ENCODE peak calls at places on chromosome 3, in five cellular contexts. G is SK-N-SH, R is mucosa of descending colon, U is tibial artery, H is OCI-LY7. T is an unnamed sample. For H3K4me1, the result is how much of the 10 kb centered on the place peaks cover.

GRCh38 chr3:129504471-129505100 is 23.9 kb upstream of the RHO start:
- DNase-seq in G (no peak), R (no peak), U (no peak), H (no peak), T (no peak)

GRCh38 chr3:139533781-139534443 is 5.6 kb downstream of the RBP1 start:
- DNase-seq in G (peak), R (no peak), U (no peak), H (no peak), T (peak)

GRCh38 chr3:51874889-51875288 is 512 bp downstream of the IQCF5 start:
- DNase-seq in G (no peak), R (no peak), U (no peak), H (no peak), T (no peak)

GRCh38 chr3:16134173-16134928 is 40.1 kb upstream of the GALNT15 start:
- DNase-seq in G (no peak), R (no peak), U (no peak), H (no peak), T (no peak)

GRCh38 chr3:177554900-177555759 is 357.8 kb upstream of the TBL1XR1 start:
- DNase-seq in G (no peak), R (no peak), U (no peak), H (no peak), T (no peak)

GRCh38 chr3:134392336-134392983 is 18.2 kb upstream of the AMOTL2 start:
- DNase-seq in G (no peak), R (no peak), U (peak), H (no peak), T (peak)

GRCh38 chr3:88084006-88084597 is 25.0 kb downstream of the ZNF654 start:
- DNase-seq in G (no peak), R (no peak), U (no peak), H (no peak), T (no peak)

GRCh38 chr3:125055913-125056705 is at the start of gene HEG1:
- DNase-seq in G (peak), R (peak), U (peak), H (peak), T (peak)

GRCh38 chr3:4570840-4571621 is 77.9 kb downstream of the ITPR1 start:
- DNase-seq in G (no peak), R (no peak), U (no peak), H (no peak), T (no peak)

GRCh38 chr3:6437631-6438030 is 423.3 kb upstream of the GRM7 start:
- DNase-seq in G (no peak), R (no peak), U (no peak), H (no peak), T (no peak)

GRCh38 chr3:2921903-2922302 is 188.3 kb downstream of the IL5RA start:
- DNase-seq in G (peak), R (peak), U (no peak), H (peak), T (no peak)

GRCh38 chr3:170228093-170228766 is 6.0 kb downstream of the PRKCI start:
- DNase-seq in G (no peak), R (no peak), U (no peak), H (no peak), T (no peak)

GRCh38 chr3:13662238-13662847 is 113.4 kb downstream of the FBLN2 start:
- DNase-seq in G (no peak), R (no peak), U (no peak), H (no peak), T (no peak)

GRCh38 chr3:43185256-43185655 is 79.4 kb upstream of the POMGNT2 start:
- DNase-seq in G (no peak), R (no peak), U (no peak), H (no peak), T (no peak)

GRCh38 chr3:119774419-119774818 is 7.5 kb upstream of the NR1I2 start:
- DNase-seq in G (no peak), R (no peak), U (no peak), H (no peak), T (no peak)

GRCh38 chr3:61564405-61565059 is 3.2 kb downstream of the PTPRG start:
- DNase-seq in G (peak), R (peak), U (peak), H (no peak), T (peak)

GRCh38 chr3:13866406-13866965 is 13.4 kb downstream of the WNT7A start:
- DNase-seq in G (no peak), R (no peak), U (no peak), H (no peak), T (no peak)

GRCh38 chr3:158531334-158531733 is 39.7 kb upstream of the MLF1 start:
- DNase-seq in G (no peak), R (no peak), U (no peak), H (no peak), T (no peak)

GRCh38 chr3:73094127-73094526 is 32.7 kb downstream of the EBLN2 start:
- DNase-seq in G (peak), R (no peak), U (no peak), H (no peak), T (no peak)

GRCh38 chr3:124467980-124468902 is 262.0 kb upstream of the UMPS start:
- DNase-seq in G (peak), R (peak), U (no peak), H (peak), T (peak)

GRCh38 chr3:13073042-13073906 is at the start of gene IQSEC1:
- DNase-seq in G (peak), R (peak), U (peak), H (peak), T (peak)

GRCh38 chr3:111577798-111578685 is 17.1 kb downstream of the ZBED2 start:
- DNase-seq in G (peak), R (peak), U (no peak), H (peak), T (no peak)

GRCh38 chr3:121649645-121650044 is 11.1 kb downstream of the HCLS1 start:
- DNase-seq in G (no peak), R (no peak), U (no peak), H (no peak), T (no peak)

GRCh38 chr3:194069421-194070219 is 66.3 kb upstream of the HES1 start:
- DNase-seq in G (no peak), R (no peak), U (no peak), H (no peak), T (no peak)

GRCh38 chr3:1138036-1138435 is 45.2 kb downstream of the CNTN6 start:
- DNase-seq in G (no peak), R (no peak), U (no peak), H (no peak), T (no peak)

GRCh38 chr3:129604942-129605592 is 1.4 kb downstream of the PLXND1 start:
- DNase-seq in G (peak), R (no peak), U (no peak), H (no peak), T (no peak)

GRCh38 chr3:44960387-44961026 is 15.5 kb downstream of the ZDHHC3 start:
- DNase-seq in G (no peak), R (no peak), U (no peak), H (no peak), T (no peak)

GRCh38 chr3:62888778-62889177 is 13.6 kb upstream of the CADPS start:
- DNase-seq in G (no peak), R (no peak), U (no peak), H (no peak), T (no peak)

GRCh38 chr3:44235604-44236484 is 5.8 kb upstream of the TOPAZ1 start:
- DNase-seq in G (peak), R (peak), U (peak), H (peak), T (peak)

GRCh38 chr3:14122301-14122700 is 2.4 kb downstream of the CHCHD4 start:
- DNase-seq in G (no peak), R (no peak), U (no peak), H (no peak), T (no peak)

GRCh38 chr3:196662033-196662432 is 22.5 kb downstream of the NRROS start:
- DNase-seq in G (no peak), R (no peak), U (no peak), H (no peak), T (no peak)

GRCh38 chr3:37770336-37770735 is 91.3 kb upstream of the CTDSPL start:
- DNase-seq in G (no peak), R (no peak), U (no peak), H (no peak), T (no peak)

GRCh38 chr3:15387171-15387581 is 40.2 kb downstream of the METTL6 start:
- DNase-seq in G (no peak), R (no peak), U (no peak), H (no peak), T (peak)

GRCh38 chr3:85342915-85343314 is 384.1 kb downstream of the CADM2 start:
- DNase-seq in G (peak), R (peak), U (no peak), H (peak), T (no peak)

GRCh38 chr3:50617096-50617791 is at the start of gene MAPKAPK3:
- DNase-seq in G (no peak), R (peak), U (peak), H (peak), T (peak)

GRCh38 chr3:40583691-40584090 is 58.9 kb downstream of the ZNF621 start:
- DNase-seq in G (no peak), R (no peak), U (no peak), H (no peak), T (no peak)

GRCh38 chr3:53084310-53085001 is 38.6 kb upstream of the SFMBT1 start:
- DNase-seq in G (no peak), R (no peak), U (peak), H (no peak), T (peak)

GRCh38 chr3:52719618-52720017 is 13.7 kb downstream of the SPCS1 start:
- DNase-seq in G (no peak), R (no peak), U (no peak), H (no peak), T (no peak)

GRCh38 chr3:186839874-186840641 is 2.5 kb upstream of the ADIPOQ start:
- DNase-seq in G (no peak), R (no peak), U (peak), H (no peak), T (no peak)

GRCh38 chr3:113241292-113242033 is 30.1 kb downstream of the BOC start:
- DNase-seq in G (peak), R (no peak), U (no peak), H (no peak), T (no peak)

GRCh38 chr3:113243071-113243470 is 31.7 kb downstream of the BOC start:
- DNase-seq in G (no peak), R (no peak), U (no peak), H (no peak), T (no peak)

GRCh38 chr3:113242091-113242581 is 30.8 kb downstream of the BOC start:
- DNase-seq in G (no peak), R (no peak), U (no peak), H (no peak), T (no peak)

GRCh38 chr3:113245775-113246174 is 34.4 kb downstream of the BOC start:
- DNase-seq in G (no peak), R (no peak), U (no peak), H (no peak), T (peak)

GRCh38 chr3:113243846-113244245 is 32.5 kb downstream of the BOC start:
- DNase-seq in G (no peak), R (no peak), U (no peak), H (no peak), T (no peak)
- H3K4me1 ChIP-seq in G (under half), R (under half), U (under half), H (under half), T (under half)

DNA sequence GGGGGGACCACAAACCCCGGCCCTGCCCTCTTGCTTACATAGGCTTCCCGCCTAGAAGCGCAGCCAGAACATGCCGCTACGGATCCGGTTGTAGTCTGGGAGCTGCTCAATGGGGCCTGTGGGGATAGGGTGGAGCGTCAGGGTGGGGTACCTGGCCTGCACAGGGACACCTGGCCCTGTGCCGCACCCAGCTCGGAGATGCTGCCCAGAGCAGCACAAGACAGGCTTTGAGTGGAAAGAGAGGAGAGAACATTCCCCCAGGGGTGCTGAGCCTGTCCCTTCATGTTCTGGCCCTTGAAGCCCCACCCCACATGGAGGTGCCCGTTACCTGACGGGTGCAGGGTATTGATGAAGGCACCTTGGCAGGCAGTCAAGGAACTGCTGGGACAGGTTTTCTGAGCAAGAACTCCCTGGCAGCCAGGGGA is 4.0 kb upstream of the COL7A1 start:
- DNase-seq in G (no peak), R (no peak), U (no peak), H (no peak), T (peak)
- H3K4me3 ChIP-seq in G (peak), R (no peak), U (no peak), H (no peak), T (no peak)

GRCh38 chr3:60513241-60513640 is 738.0 kb downstream of the FHIT start:
- DNase-seq in G (no peak), R (no peak), U (no peak), H (no peak), T (no peak)
- TF ChIP-seq CTCF in G (no peak), R (no peak), U (no peak), H (no peak), T (no peak)

DNA sequence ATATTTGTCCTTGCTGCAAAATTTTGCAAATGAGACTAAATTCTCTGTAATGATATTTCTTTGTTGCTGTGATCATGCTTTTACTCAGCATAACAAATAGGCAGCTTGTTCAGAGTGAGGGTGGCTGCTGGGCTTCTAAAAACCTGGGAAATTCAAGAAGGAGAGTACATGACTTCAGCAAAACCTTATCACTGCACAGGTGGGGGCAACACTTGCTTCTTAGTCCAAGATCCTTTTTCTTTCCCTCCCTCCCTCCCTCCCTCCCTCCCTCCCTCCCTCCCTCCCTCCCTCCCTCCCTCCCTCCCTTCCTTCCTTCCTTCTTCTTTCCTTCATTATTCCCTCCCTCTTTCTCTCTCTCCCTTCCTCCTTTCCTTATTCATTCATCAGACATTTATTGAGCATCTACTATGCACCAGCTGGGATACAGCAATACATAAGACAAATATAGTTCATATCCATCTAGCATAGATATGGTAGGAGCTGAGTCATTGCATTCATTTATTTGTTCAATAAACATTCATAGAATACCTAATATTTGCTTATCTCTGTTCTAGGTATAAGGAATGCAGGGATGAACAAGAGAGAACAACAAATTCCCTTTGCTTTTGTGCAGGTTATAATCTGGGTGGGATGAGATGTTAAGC is 210.5 kb downstream of the PDCD6IP start:
- DNase-seq in G (no peak), R (no peak), U (no peak), H (no peak), T (no peak)
- H3K4me1 ChIP-seq in G (under half), R (under half), U (under half), H (under half), T (under half)

GRCh38 chr3:141390747-141391146 is 22.4 kb downstream of the ZBTB38 start:
- DNase-seq in G (no peak), R (no peak), U (no peak), H (no peak), T (no peak)

GRCh38 chr3:141389703-141390102 is 21.4 kb downstream of the ZBTB38 start:
- DNase-seq in G (no peak), R (no peak), U (no peak), H (no peak), T (no peak)

GRCh38 chr3:141387446-141388030 is 19.2 kb downstream of the ZBTB38 start:
- DNase-seq in G (no peak), R (no peak), U (no peak), H (peak), T (no peak)

GRCh38 chr3:141386611-141387110 is 18.4 kb downstream of the ZBTB38 start:
- DNase-seq in G (no peak), R (no peak), U (no peak), H (peak), T (no peak)

DNA sequence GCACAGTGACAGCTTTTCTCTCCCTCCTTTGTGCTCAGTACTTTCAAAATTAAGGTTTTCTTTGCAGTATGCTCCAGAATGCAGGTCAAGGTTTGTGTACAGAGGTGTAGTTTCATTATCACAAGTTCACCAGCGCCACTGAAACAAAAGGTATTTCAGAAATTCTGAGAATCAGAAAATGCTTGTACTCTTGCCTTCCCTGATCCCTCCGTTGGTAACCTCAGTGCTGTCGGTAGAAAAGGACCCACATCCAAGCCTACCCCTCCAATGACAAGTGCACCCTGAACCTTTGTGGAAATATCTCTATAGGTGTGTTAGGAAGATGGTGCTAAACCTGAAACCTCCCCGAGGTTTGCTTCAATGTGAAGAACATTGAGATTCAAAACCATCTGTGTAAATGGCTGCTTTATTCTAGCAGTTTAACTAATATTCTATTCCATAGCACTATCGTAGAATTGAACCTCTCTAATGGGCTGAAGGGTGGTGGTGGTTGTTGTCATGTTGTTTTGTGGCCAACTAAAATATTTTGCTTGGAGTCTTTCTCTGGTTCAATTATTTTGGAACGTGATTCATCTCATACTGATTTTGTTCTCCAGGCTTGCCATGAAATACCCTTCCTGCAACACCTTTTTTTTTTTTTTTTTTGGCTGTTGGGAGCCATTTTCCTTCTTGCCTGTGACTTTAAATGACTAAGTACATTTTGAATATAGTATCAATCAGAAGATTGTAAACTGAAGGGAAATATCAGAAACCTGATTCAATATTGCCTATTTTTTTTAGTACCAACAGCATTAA is 20.7 kb downstream of the ZBTB38 start:
- DNase-seq in G (no peak), R (no peak), U (no peak), H (no peak), T (no peak)
- H3K4me3 ChIP-seq in G (peak), R (no peak), U (no peak), H (peak), T (no peak)

GRCh38 chr3:126524429-126524988 is 554 bp downstream of the CHST13 start:
- DNase-seq in G (peak), R (peak), U (peak), H (no peak), T (no peak)
- TF ChIP-seq CTCF in G (no peak), R (no peak), U (no peak), H (no peak), T (no peak)

DNA sequence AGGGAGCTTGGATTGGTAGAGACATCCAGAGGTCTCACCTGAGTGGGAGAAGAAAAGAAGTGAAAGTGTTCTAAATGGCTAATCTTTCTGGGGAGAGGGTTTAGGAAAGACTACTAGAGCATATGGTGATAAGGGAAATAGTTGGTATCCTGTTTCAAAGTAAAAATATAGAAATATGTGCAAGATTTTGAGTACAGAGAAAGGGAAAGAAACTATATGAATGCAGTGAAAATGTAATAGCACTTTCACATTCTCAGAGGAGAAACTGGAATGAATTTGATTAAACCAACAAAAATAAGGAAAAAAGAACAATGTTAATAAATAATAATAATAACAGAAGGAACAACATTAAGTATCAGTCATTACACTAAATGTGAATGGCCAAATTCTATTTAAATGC is 119.4 kb downstream of the DNAJB8 start:
- DNase-seq in G (no peak), R (no peak), U (no peak), H (no peak), T (no peak)
- H3K4me1 ChIP-seq in G (under half), R (under half), U (under half), H (under half), T (under half)

GRCh38 chr3:183754052-183754451 is 56.5 kb downstream of the YEATS2 start:
- DNase-seq in G (no peak), R (no peak), U (no peak), H (no peak), T (no peak)
- H3K4me3 ChIP-seq in G (no peak), R (no peak), U (no peak), H (no peak), T (no peak)

T was measured in heart right ventricle.